ENCODE peak calls at places on chromosome 15, in ten cellular contexts. E, R, J, K, I, Y, P, B, U and N are unnamed samples.

GRCh38 chr15:64117759-64118487 is 22.1 kb downstream of the SNX1 start:
- ATAC-seq in E (no peak), R (no peak), J (no peak), K (no peak), I (no peak), Y (peak; percentile 93), P (no peak), B (no peak), U (no peak), N (no peak)

GRCh38 chr15:88125578-88125977 is 131.0 kb downstream of the NTRK3 start:
- ATAC-seq in E (no peak), R (no peak), J (no peak), K (peak; percentile 73), I (no peak), Y (no peak), P (no peak), B (no peak), U (no peak), N (no peak)

GRCh38 chr15:85402195-85402921 is 22.0 kb downstream of the AKAP13 start:
- ATAC-seq in E (peak; percentile 34), R (no peak), J (peak; percentile 59), K (no peak), I (no peak), Y (peak; percentile 24), P (no peak), B (peak; percentile 17), U (peak; percentile 72), N (no peak)

GRCh38 chr15:74045636-74046274 is 36.6 kb downstream of the GOLGA6A start:
- ATAC-seq in E (no peak), R (no peak), J (no peak), K (no peak), I (no peak), Y (no peak), P (no peak), B (no peak), U (no peak), N (no peak)

GRCh38 chr15:78051622-78052405 is 25.7 kb downstream of the TBC1D2B start:
- ATAC-seq in E (no peak), R (peak; percentile 59), J (no peak), K (no peak), I (no peak), Y (peak; percentile 37), P (no peak), B (peak; percentile 41), U (no peak), N (no peak)

GRCh38 chr15:100973351-100974034 is 54.3 kb downstream of the LRRK1 start:
- ATAC-seq in E (peak; percentile 34), R (peak; percentile 38), J (no peak), K (no peak), I (no peak), Y (peak; percentile 58), P (no peak), B (no peak), U (no peak), N (peak; percentile 11)

GRCh38 chr15:95265419-95265997 is 1034.1 kb downstream of the MCTP2 start:
- ATAC-seq in E (peak; percentile 38), R (no peak), J (no peak), K (no peak), I (no peak), Y (no peak), P (no peak), B (no peak), U (no peak), N (no peak)

GRCh38 chr15:74902295-74903075 is 4.2 kb downstream of the FAM219B start:
- ATAC-seq in E (no peak), R (no peak), J (no peak), K (no peak), I (no peak), Y (no peak), P (no peak), B (no peak), U (no peak), N (no peak)

GRCh38 chr15:84869510-84869909 is 15.0 kb upstream of the SLC28A1 start:
- ATAC-seq in E (no peak), R (no peak), J (no peak), K (no peak), I (no peak), Y (no peak), P (no peak), B (no peak), U (no peak), N (no peak)

GRCh38 chr15:98730860-98731711 is 82.7 kb downstream of the IGF1R start:
- ATAC-seq in E (peak; percentile 49), R (no peak), J (no peak), K (no peak), I (no peak), Y (no peak), P (no peak), B (peak; percentile 65), U (no peak), N (no peak)

GRCh38 chr15:32970847-32971246 is 223.7 kb downstream of the FMN1 start:
- ATAC-seq in E (no peak), R (no peak), J (no peak), K (no peak), I (no peak), Y (peak; percentile 91), P (no peak), B (no peak), U (no peak), N (no peak)

GRCh38 chr15:77004189-77004588 is 9.3 kb downstream of the PSTPIP1 start:
- ATAC-seq in E (no peak), R (no peak), J (no peak), K (peak; percentile 52), I (no peak), Y (peak; percentile 80), P (no peak), B (peak; percentile 44), U (no peak), N (peak; percentile 10)

GRCh38 chr15:60511351-60512157 is 32.6 kb upstream of the ICE2 start:
- ATAC-seq in E (peak; percentile 45), R (no peak), J (peak; percentile 43), K (no peak), I (no peak), Y (no peak), P (peak; percentile 10), B (no peak), U (peak; percentile 34), N (no peak)

GRCh38 chr15:52306270-52306669 is 10.7 kb upstream of the MYO5C start:
- ATAC-seq in E (peak; percentile 86), R (no peak), J (no peak), K (no peak), I (no peak), Y (no peak), P (no peak), B (no peak), U (no peak), N (peak; percentile 95)

GRCh38 chr15:85941186-85941855 is 138.3 kb upstream of the AGBL1 start:
- ATAC-seq in E (no peak), R (peak; percentile 96), J (no peak), K (no peak), I (no peak), Y (peak; percentile 60), P (no peak), B (peak; percentile 98), U (no peak), N (peak; percentile 58)

GRCh38 chr15:91320106-91320505 is 220.0 kb downstream of the SV2B start:
- ATAC-seq in E (peak; percentile 85), R (no peak), J (peak; percentile 78), K (no peak), I (no peak), Y (no peak), P (no peak), B (no peak), U (peak; percentile 49), N (no peak)